ENCODE peak calls at places on chromosomes 12 and 14, in ten cellular contexts. X is T-helper 1 cell; S is GM12891; B is upper lobe of right lung; O is stimulated activated CD4-positive, alpha-beta T cell treated with anti-CD3 and anti-CD28 coated beads, Interleukin-2, amount 100 ng/mL, for 48 hours; J is IMR-90; M is fibroblast of the aortic adventitia; A is stomach; C is AG08396; N is HEK293T. V is an unnamed sample.

GRCh38 chr12:77754086-77754485 is 76.6 kb upstream of the NAV3 start:
- DNase-seq in X (no peak), S (no peak), B (no peak), O (no peak), J (no peak), M (no peak), A (no peak), C (no peak), N (no peak), V (no peak)

GRCh38 chr12:47033081-47033480 is 46.3 kb upstream of the PCED1B start:
- DNase-seq in X (no peak), S (no peak), B (peak; percentile 74), O (no peak), J (no peak), M (peak; percentile 40), A (no peak), C (no peak), N (no peak), V (no peak)

GRCh38 chr12:119512772-119513497 is 80.6 kb upstream of the TMEM233 start:
- DNase-seq in X (no peak), S (no peak), B (no peak), O (no peak), J (no peak), M (peak; percentile 16), A (no peak), C (no peak), N (peak; percentile 19), V (no peak)

GRCh38 chr12:112309797-112310196 is 72.4 kb downstream of the HECTD4 start:
- DNase-seq in X (no peak), S (no peak), B (no peak), O (no peak), J (peak; percentile 66), M (no peak), A (no peak), C (no peak), N (no peak), V (no peak)

GRCh38 chr12:3944620-3945019 is 71.4 kb upstream of the PARP11 start:
- DNase-seq in X (no peak), S (no peak), B (no peak), O (no peak), J (no peak), M (no peak), A (no peak), C (no peak), N (no peak), V (peak; percentile 100)

GRCh38 chr12:81389550-81390099 is 311.7 kb downstream of the ACSS3 start:
- DNase-seq in X (no peak), S (no peak), B (no peak), O (no peak), J (no peak), M (no peak), A (no peak), C (no peak), N (no peak), V (no peak)

GRCh38 chr12:132163041-132163910 is 19.0 kb downstream of the NOC4L start:
- DNase-seq in X (peak; percentile 5), S (no peak), B (no peak), O (no peak), J (no peak), M (no peak), A (no peak), C (no peak), N (no peak), V (no peak)

GRCh38 chr12:26848156-26848825 is 15.3 kb upstream of the ITPR2 start:
- DNase-seq in X (no peak), S (no peak), B (no peak), O (no peak), J (peak; percentile 63), M (peak; percentile 46), A (no peak), C (no peak), N (no peak), V (no peak)

GRCh38 chr12:112178796-112179195 is 53.4 kb downstream of the TRAFD1 start:
- DNase-seq in X (no peak), S (no peak), B (no peak), O (no peak), J (no peak), M (no peak), A (no peak), C (no peak), N (no peak), V (no peak)

GRCh38 chr14:105865904-105866840 is 339.8 kb downstream of the TMEM121 start:
- DNase-seq in X (peak; percentile 4), S (no peak), B (peak; percentile 62), O (no peak), J (no peak), M (no peak), A (peak; percentile 23), C (no peak), N (no peak), V (no peak)

GRCh38 chr12:116813271-116814041 is 67.8 kb downstream of the HRK start:
- DNase-seq in X (no peak), S (no peak), B (peak; percentile 30), O (no peak), J (peak; percentile 40), M (no peak), A (no peak), C (no peak), N (no peak), V (no peak)

GRCh38 chr12:120350576-120351350 is 18.2 kb downstream of the MSI1 start:
- DNase-seq in X (no peak), S (no peak), B (peak; percentile 85), O (no peak), J (no peak), M (no peak), A (peak; percentile 90), C (no peak), N (no peak), V (no peak)

GRCh38 chr12:96121271-96121711 is 72.9 kb upstream of the ELK3 start:
- DNase-seq in X (no peak), S (no peak), B (no peak), O (no peak), J (peak; percentile 14), M (peak; percentile 38), A (no peak), C (no peak), N (no peak), V (no peak)

GRCh38 chr14:106811167-106811566 is 1284.8 kb downstream of the TMEM121 start:
- DNase-seq in X (no peak), S (no peak), B (no peak), O (no peak), J (no peak), M (no peak), A (no peak), C (no peak), N (no peak), V (no peak)

GRCh38 chr14:71704210-71704609 is 228.0 kb upstream of the RGS6 start:
- DNase-seq in X (no peak), S (no peak), B (no peak), O (no peak), J (no peak), M (no peak), A (no peak), C (no peak), N (no peak), V (no peak)

GRCh38 chr14:101559624-101560533 is 1.4 kb upstream of the DIO3 start:
- DNase-seq in X (no peak), S (no peak), B (no peak), O (no peak), J (peak; percentile 3), M (no peak), A (no peak), C (peak; percentile 62), N (no peak), V (no peak)

GRCh38 chr12:98820005-98820404 is 174.9 kb downstream of the APAF1 start:
- DNase-seq in X (no peak), S (no peak), B (no peak), O (no peak), J (no peak), M (no peak), A (no peak), C (no peak), N (no peak), V (no peak)

GRCh38 chr12:92034858-92035401 is 110.7 kb downstream of the BTG1 start:
- DNase-seq in X (no peak), S (no peak), B (peak; percentile 62), O (peak; percentile 10), J (peak; percentile 91), M (peak; percentile 66), A (peak; percentile 59), C (peak; percentile 50), N (no peak), V (no peak)

GRCh38 chr14:34199585-34199984 is 248.7 kb upstream of the EGLN3 start:
- DNase-seq in X (no peak), S (no peak), B (no peak), O (no peak), J (peak; percentile 46), M (peak; percentile 12), A (no peak), C (no peak), N (no peak), V (no peak)

GRCh38 chr12:81976661-81977060 is 217.5 kb upstream of the PPFIA2 start:
- DNase-seq in X (no peak), S (no peak), B (no peak), O (no peak), J (no peak), M (no peak), A (no peak), C (no peak), N (no peak), V (no peak)

GRCh38 chr14:68607081-68607851 is 185.6 kb downstream of the ZFP36L1 start:
- DNase-seq in X (no peak), S (no peak), B (peak; percentile 55), O (no peak), J (peak; percentile 64), M (no peak), A (peak; percentile 38), C (no peak), N (no peak), V (no peak)

GRCh38 chr12:119369907-119370546 is 35.5 kb downstream of the CCDC60 start:
- DNase-seq in X (no peak), S (no peak), B (no peak), O (no peak), J (no peak), M (no peak), A (no peak), C (no peak), N (no peak), V (no peak)

GRCh38 chr14:33432407-33433023 is 493.8 kb downstream of the NPAS3 start:
- DNase-seq in X (no peak), S (no peak), B (no peak), O (no peak), J (peak; percentile 18), M (peak; percentile 56), A (no peak), C (peak; percentile 5), N (peak; percentile 21), V (no peak)

GRCh38 chr12:3010214-3010930 is 51.2 kb downstream of the TEAD4 start:
- DNase-seq in X (no peak), S (no peak), B (no peak), O (no peak), J (no peak), M (no peak), A (no peak), C (no peak), N (no peak), V (no peak)

GRCh38 chr14:36214476-36215216 is 38.1 kb upstream of the PTCSC3 start:
- DNase-seq in X (no peak), S (no peak), B (no peak), O (no peak), J (no peak), M (no peak), A (no peak), C (no peak), N (no peak), V (no peak)

GRCh38 chr12:109553929-109554500 is 19.3 kb downstream of the MMAB start:
- DNase-seq in X (no peak), S (no peak), B (no peak), O (no peak), J (no peak), M (no peak), A (no peak), C (no peak), N (no peak), V (no peak)